ENCODE peak calls at places on chromosomes 12 and 14, in nine cellular contexts. C is SHP77 treated with DMSO at 0.1 percent for 48 hours; X is NCI-H2029; Q is naive thymus-derived CD4-positive, alpha-beta T cell; N is iris pigment epithelial cell; R is BJ; W is lower leg skin; S is neural crest cell; Z is spleen. F is an unnamed sample.
A peak's percentile ranks its signal among the peaks of the same experiment; 100 is the strongest.

GRCh38 chr14:55245657-55246268 is 25.5 kb upstream of the FBXO34 start:
- DNase-seq in R (no peak), C (no peak), S (no peak), X (no peak), Z (no peak), Q (no peak), W (no peak), N (peak; percentile 47), F (no peak)

GRCh38 chr12:124992874-124993567 is 424 bp upstream of the BRI3BP start:
- DNase-seq in X (peak; percentile 56), C (peak; percentile 97), W (no peak), R (no peak), S (peak; percentile 81), N (peak; percentile 22), Q (peak; percentile 39), Z (peak; percentile 89), F (no peak)

GRCh38 chr12:49369723-49370145 is 2.5 kb downstream of the SPATS2 start:
- DNase-seq in N (peak; percentile 64), C (peak; percentile 35), Q (no peak), X (peak; percentile 49), W (no peak), Z (no peak), S (no peak), R (no peak), F (no peak)

GRCh38 chr12:48946206-48946605 is 11.1 kb downstream of the ARF3 start:
- DNase-seq in W (no peak), N (peak; percentile 48), Q (no peak), S (no peak), C (no peak), R (no peak), Z (no peak), X (peak; percentile 51), F (no peak)

GRCh38 chr12:74119811-74120362 is 417.7 kb upstream of the ATXN7L3B start:
- DNase-seq in R (no peak), S (no peak), Q (no peak), N (peak; percentile 8), W (no peak), C (no peak), Z (no peak), X (no peak), F (no peak)

GRCh38 chr12:13223176-13223806 is 26.8 kb downstream of the EMP1 start:
- DNase-seq in W (no peak), S (no peak), R (peak; percentile 86), N (peak; percentile 90), Z (no peak), X (no peak), Q (no peak), C (no peak), F (peak; percentile 77)

GRCh38 chr12:10497602-10498001 is 8.1 kb upstream of the EIF2S3B start:
- DNase-seq in W (no peak), Q (no peak), S (no peak), Z (peak; percentile 74), C (no peak), R (no peak), X (no peak), N (peak; percentile 67), F (no peak)

GRCh38 chr12:27015730-27016076 is 1.5 kb upstream of the TM7SF3 start:
- DNase-seq in C (peak; percentile 49), R (no peak), Z (no peak), Q (no peak), N (peak; percentile 39), W (no peak), X (peak; percentile 36), S (no peak), F (no peak)

GRCh38 chr12:52606581-52607241 is 5.4 kb upstream of the KRT72 start:
- DNase-seq in W (no peak), N (no peak), Z (no peak), C (no peak), X (no peak), Q (no peak), S (no peak), R (no peak), F (no peak)

GRCh38 chr14:89236846-89237245 is 180.2 kb downstream of the FOXN3 start:
- DNase-seq in X (no peak), Z (no peak), S (no peak), Q (no peak), W (no peak), R (no peak), N (no peak), C (no peak), F (no peak)

GRCh38 chr14:53237488-53237887 is 84.4 kb upstream of the DDHD1 start:
- DNase-seq in W (no peak), N (no peak), Z (no peak), C (no peak), R (no peak), X (no peak), S (no peak), Q (no peak), F (no peak)

GRCh38 chr14:80213602-80214001 is 2.3 kb upstream of the DIO2 start:
- DNase-seq in Z (no peak), X (no peak), Q (no peak), R (no peak), C (no peak), S (no peak), W (no peak), N (peak; percentile 83), F (no peak)

GRCh38 chr12:93773122-93773871 is 96.1 kb downstream of the CRADD start:
- DNase-seq in W (no peak), Z (no peak), S (no peak), N (peak; percentile 88), X (no peak), R (no peak), C (no peak), Q (no peak), F (no peak)

GRCh38 chr12:12788675-12789368 is 3.4 kb downstream of the APOLD1 start:
- DNase-seq in Q (no peak), N (peak; percentile 74), Z (no peak), R (no peak), X (peak; percentile 71), S (peak; percentile 36), C (peak; percentile 8), W (no peak), F (no peak)

GRCh38 chr12:24595652-24596235 is 353.2 kb downstream of the BCAT1 start:
- DNase-seq in S (no peak), X (no peak), N (peak; percentile 34), C (no peak), Z (no peak), W (no peak), R (no peak), Q (no peak), F (no peak)

GRCh38 chr12:63294327-63294632 is 143.3 kb upstream of the AVPR1A start:
- DNase-seq in X (no peak), N (peak; percentile 88), S (no peak), W (no peak), R (peak; percentile 54), C (no peak), Z (no peak), Q (no peak), F (peak; percentile 19)

GRCh38 chr12:107264667-107265066 is 171.3 kb upstream of the CRY1 start:
- DNase-seq in W (no peak), R (no peak), C (no peak), S (no peak), Q (no peak), Z (no peak), X (no peak), N (no peak), F (no peak)

GRCh38 chr14:77240336-77240915 is 30.6 kb downstream of the NGB start:
- DNase-seq in R (no peak), S (no peak), N (no peak), X (no peak), Z (no peak), W (no peak), Q (no peak), C (no peak), F (no peak)

GRCh38 chr12:110901401-110901800 is 19.0 kb downstream of the MYL2 start:
- DNase-seq in S (no peak), Q (no peak), N (no peak), X (no peak), R (no peak), Z (peak; percentile 25), W (no peak), C (no peak), F (no peak)

GRCh38 chr12:101738920-101739665 is at the start of gene SYCP3:
- DNase-seq in R (no peak), Z (no peak), Q (no peak), W (no peak), C (no peak), S (no peak), X (no peak), N (no peak), F (no peak)

GRCh38 chr12:6267007-6267721 is 43.3 kb upstream of the PLEKHG6 start:
- DNase-seq in N (peak; percentile 32), W (no peak), Z (peak; percentile 51), S (no peak), C (no peak), X (peak; percentile 64), R (peak; percentile 55), Q (no peak), F (no peak)

GRCh38 chr14:99881011-99881410 is 87.8 kb downstream of the EML1 start:
- DNase-seq in R (no peak), C (no peak), Z (no peak), X (no peak), S (no peak), W (no peak), Q (no peak), N (no peak), F (no peak)

GRCh38 chr14:102547067-102547466 is 37.5 kb upstream of the ANKRD9 start:
- DNase-seq in R (no peak), X (no peak), Q (no peak), S (no peak), W (no peak), N (no peak), C (no peak), Z (no peak), F (no peak)

GRCh38 chr12:110693731-110694130 is 4.8 kb upstream of the HVCN1 start:
- DNase-seq in W (no peak), N (peak; percentile 78), X (no peak), Q (no peak), S (no peak), C (no peak), R (no peak), Z (no peak), F (no peak)

GRCh38 chr12:113676117-113676516 is 204.4 kb upstream of the LHX5 start:
- DNase-seq in N (no peak), S (no peak), X (no peak), C (no peak), R (no peak), Q (no peak), W (no peak), Z (no peak), F (no peak)

GRCh38 chr12:109586385-109587296 is 13.0 kb downstream of the MVK start:
- DNase-seq in Q (no peak), X (peak; percentile 87), Z (no peak), W (no peak), C (peak; percentile 44), N (peak; percentile 11), S (no peak), R (no peak), F (no peak)

GRCh38 chr14:58815046-58815701 is 177.4 kb downstream of the DACT1 start:
- DNase-seq in S (no peak), R (peak; percentile 37), W (no peak), N (peak; percentile 73), Z (no peak), C (no peak), X (no peak), Q (no peak), F (no peak)

GRCh38 chr14:52850520-52850919 is 59.1 kb upstream of the GNPNAT1 start:
- DNase-seq in C (no peak), W (no peak), N (no peak), Q (no peak), S (no peak), X (no peak), Z (no peak), R (no peak), F (no peak)

GRCh38 chr12:25034676-25035075 is 85.8 kb upstream of the BCAT1 start:
- DNase-seq in X (no peak), S (no peak), Z (no peak), R (no peak), Q (no peak), W (no peak), C (no peak), N (no peak), F (no peak)

GRCh38 chr14:67191768-67192290 is 2.6 kb downstream of the GARIN2 start:
- DNase-seq in S (no peak), N (peak; percentile 41), R (no peak), X (no peak), Z (no peak), Q (no peak), C (no peak), W (no peak), F (no peak)

GRCh38 chr14:99047436-99048110 is 224.4 kb downstream of the BCL11B start:
- DNase-seq in Q (no peak), S (no peak), Z (no peak), R (no peak), C (no peak), N (no peak), W (peak; percentile 58), X (no peak), F (no peak)